ENCODE peak calls at places on chromosomes 6 and 20, in seven cellular contexts. M, Y, I, P, X, K and F are unnamed samples.

GRCh38 chr6:85110943-85111342 is 338.9 kb upstream of the NT5E start:
- DNase-seq in M (no peak), Y (no peak), I (no peak), P (no peak), X (no peak), K (no peak), F (no peak)

GRCh38 chr20:19301142-19301541 is 88.7 kb downstream of the SLC24A3 start:
- DNase-seq in M (no peak), Y (no peak), I (no peak), P (no peak), X (no peak), K (no peak), F (no peak)

GRCh38 chr6:81718126-81718525 is 34.4 kb downstream of the TENT5A start:
- DNase-seq in M (no peak), Y (no peak), I (no peak), P (no peak), X (no peak), K (no peak), F (no peak)

GRCh38 chr6:44108471-44108870 is 18.8 kb downstream of the MRPL14 start:
- DNase-seq in M (no peak), Y (no peak), I (no peak), P (no peak), X (no peak), K (no peak), F (no peak)

GRCh38 chr20:54197621-54198604 is 10.0 kb upstream of the PFDN4 start:
- DNase-seq in M (peak; percentile 77), Y (no peak), I (peak; percentile 20), P (no peak), X (peak; percentile 27), K (peak; percentile 52), F (peak; percentile 34)

GRCh38 chr6:27495386-27496135 is 22.7 kb upstream of the ZNF184 start:
- DNase-seq in M (peak; percentile 75), Y (no peak), I (peak; percentile 54), P (peak; percentile 71), X (peak; percentile 72), K (peak; percentile 85), F (peak; percentile 88)

GRCh38 chr6:41696788-41697187 is 38.6 kb downstream of the TFEB start:
- DNase-seq in M (no peak), Y (no peak), I (no peak), P (no peak), X (no peak), K (no peak), F (no peak)

GRCh38 chr20:6014017-6014416 is 39.8 kb downstream of the LRRN4 start:
- DNase-seq in M (no peak), Y (no peak), I (no peak), P (no peak), X (no peak), K (no peak), F (no peak)

GRCh38 chr6:87198496-87198895 is 43.1 kb downstream of the ZNF292 start:
- DNase-seq in M (no peak), Y (no peak), I (no peak), P (no peak), X (no peak), K (no peak), F (no peak)

GRCh38 chr20:40286991-40287531 is 402.0 kb downstream of the MAFB start:
- DNase-seq in M (peak; percentile 92), Y (peak; percentile 60), I (no peak), P (no peak), X (no peak), K (peak; percentile 25), F (no peak)

GRCh38 chr6:166262738-166263515 is 45.3 kb downstream of the PRR18 start:
- DNase-seq in M (no peak), Y (no peak), I (no peak), P (no peak), X (no peak), K (no peak), F (no peak)

GRCh38 chr20:45077559-45077958 is 23.4 kb downstream of the KCNS1 start:
- DNase-seq in M (no peak), Y (no peak), I (no peak), P (no peak), X (no peak), K (no peak), F (no peak)

GRCh38 chr6:54646551-54647300 is 199.8 kb upstream of the FAM83B start:
- DNase-seq in M (no peak), Y (no peak), I (no peak), P (no peak), X (no peak), K (no peak), F (no peak)

GRCh38 chr20:47125553-47126373 is 230.7 kb downstream of the ZMYND8 start:
- DNase-seq in M (peak; percentile 51), Y (no peak), I (no peak), P (no peak), X (no peak), K (no peak), F (no peak)

GRCh38 chr6:34600101-34600500 is 44.0 kb upstream of the SPDEF start:
- DNase-seq in M (no peak), Y (no peak), I (no peak), P (no peak), X (no peak), K (no peak), F (no peak)

GRCh38 chr20:44961868-44962267 is 1.7 kb upstream of the TOMM34 start:
- DNase-seq in M (peak; percentile 86), Y (no peak), I (peak; percentile 6), P (no peak), X (peak; percentile 74), K (no peak), F (no peak)

GRCh38 chr20:710762-711120 is 35.1 kb upstream of the SCRT2 start:
- DNase-seq in M (no peak), Y (no peak), I (no peak), P (no peak), X (no peak), K (no peak), F (no peak)

GRCh38 chr6:168326294-168327261 is 7.0 kb upstream of the DACT2 start:
- DNase-seq in M (peak; percentile 14), Y (no peak), I (peak; percentile 46), P (no peak), X (no peak), K (peak; percentile 44), F (no peak)

GRCh38 chr20:23662276-23662870 is 24.6 kb upstream of the CST3 start:
- DNase-seq in M (no peak), Y (no peak), I (no peak), P (no peak), X (no peak), K (no peak), F (no peak)

GRCh38 chr6:159761135-159761872 is 541 bp upstream of the ACAT2 start:
- DNase-seq in M (peak; percentile 22), Y (no peak), I (peak; percentile 40), P (peak; percentile 43), X (no peak), K (peak; percentile 49), F (peak; percentile 30)

GRCh38 chr20:32513031-32513866 is 71.9 kb downstream of the NOL4L start:
- DNase-seq in M (no peak), Y (no peak), I (no peak), P (no peak), X (no peak), K (no peak), F (no peak)

GRCh38 chr20:37356961-37357371 is 11.0 kb downstream of the SRC start:
- DNase-seq in M (no peak), Y (no peak), I (no peak), P (no peak), X (no peak), K (no peak), F (no peak)

GRCh38 chr20:61731363-61732181 is 334.1 kb downstream of the TAF4 start:
- DNase-seq in M (peak; percentile 28), Y (no peak), I (peak; percentile 14), P (no peak), X (peak; percentile 90), K (no peak), F (no peak)